ENCODE peak calls at places on chromosomes 13 and 19, in four cellular contexts. T, X, K and E are unnamed samples. For H3K36me3, the result is how much of the 10 kb centered on the place peaks cover.

GRCh38 chr19:5360003-5360820 is 19.6 kb upstream of the PTPRS start:
- DNase-seq in T (no peak), X (peak), K (no peak), E (no peak)

GRCh38 chr13:58953638-58954037 is 1210.1 kb downstream of the DIAPH3 start:
- DNase-seq in T (no peak), X (peak), K (no peak), E (no peak)

GRCh38 chr19:12331211-12331941 is 2.1 kb downstream of the ZNF563 start:
- DNase-seq in T (no peak), X (no peak), K (no peak), E (peak)

GRCh38 chr13:42985312-42986175 is 6.5 kb downstream of the EPSTI1 start:
- DNase-seq in T (no peak), X (no peak), K (no peak), E (no peak)

GRCh38 chr13:80276371-80277289 is 64.3 kb downstream of the SPRY2 start:
- DNase-seq in T (no peak), X (peak), K (no peak), E (no peak)

GRCh38 chr13:49976314-49977258 is 20.3 kb upstream of the TRIM13 start:
- DNase-seq in T (peak), X (peak), K (peak), E (peak)

GRCh38 chr13:36261976-36262375 is 35.6 kb downstream of the CCDC169 start:
- DNase-seq in T (no peak), X (no peak), K (no peak), E (no peak)

GRCh38 chr19:54875506-54875905 is 1.5 kb downstream of the FCAR start:
- DNase-seq in T (no peak), X (no peak), K (no peak), E (no peak)

GRCh38 chr19:4108767-4109625 is 14.9 kb downstream of the MAP2K2 start:
- DNase-seq in T (no peak), X (no peak), K (no peak), E (no peak)

GRCh38 chr19:38145627-38146026 is 78.4 kb downstream of the DPF1 start:
- DNase-seq in T (no peak), X (no peak), K (no peak), E (peak)

GRCh38 chr13:23705578-23705977 is 135.4 kb downstream of the TNFRSF19 start:
- DNase-seq in T (no peak), X (no peak), K (no peak), E (no peak)

GRCh38 chr13:33150146-33150545 is 133.9 kb downstream of the KL start:
- DNase-seq in T (no peak), X (no peak), K (no peak), E (no peak)

GRCh38 chr13:106721599-106721998 is 153.7 kb upstream of the ARGLU1 start:
- DNase-seq in T (no peak), X (no peak), K (no peak), E (no peak)

GRCh38 chr19:46513461-46514236 is 18.0 kb upstream of the PNMA8B start:
- DNase-seq in T (peak), X (peak), K (peak), E (peak)

GRCh38 chr13:55761986-55762385 is 1378.7 kb upstream of the PRR20A start:
- DNase-seq in T (no peak), X (no peak), K (no peak), E (no peak)

DNA sequence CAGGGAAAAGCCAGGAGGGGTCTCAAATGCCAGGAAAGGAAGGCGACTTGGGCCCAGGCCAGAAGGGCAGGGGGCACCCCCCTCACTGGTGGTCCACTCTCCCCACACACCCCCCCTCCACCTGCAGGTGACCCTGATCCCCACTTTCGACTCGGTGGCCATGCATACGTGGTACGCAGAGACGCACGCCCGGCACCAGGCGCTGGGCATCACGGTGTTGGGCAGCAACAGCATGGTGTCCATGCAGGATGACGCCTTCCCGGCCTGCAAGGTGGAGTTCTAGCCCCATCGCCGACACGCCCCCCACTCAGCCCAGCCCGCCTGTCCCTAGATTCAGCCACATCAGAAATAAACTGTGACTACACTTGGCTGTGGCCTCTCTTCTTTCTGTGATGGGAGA is 14.9 kb downstream of the MAP1S start:
- DNase-seq in T (no peak), X (no peak), K (no peak), E (no peak)
- H3K36me3 ChIP-seq in T (under half), X (under half), K (under half), E (under half)

GRCh38 chr19:52691737-52692136 is 43.1 kb downstream of the ZNF611 start:
- DNase-seq in T (no peak), X (no peak), K (no peak), E (no peak)
- TF ChIP-seq CTCF in T (no peak), X (no peak), K (no peak), E (no peak)

GRCh38 chr19:36081385-36081784 is 26.7 kb downstream of the WDR62 start:
- DNase-seq in T (no peak), X (no peak), K (no peak), E (no peak)

GRCh38 chr19:36082916-36083315 is 28.0 kb upstream of the OVOL3 start:
- DNase-seq in T (no peak), X (no peak), K (no peak), E (no peak)

GRCh38 chr19:36079389-36079788 is 24.7 kb downstream of the WDR62 start:
- DNase-seq in T (no peak), X (no peak), K (no peak), E (no peak)

GRCh38 chr19:36084231-36085009 is 26.5 kb upstream of the OVOL3 start:
- DNase-seq in T (no peak), X (no peak), K (no peak), E (no peak)

GRCh38 chr19:36081894-36082293 is 27.2 kb downstream of the WDR62 start:
- DNase-seq in T (no peak), X (no peak), K (no peak), E (no peak)
- H3K36me3 ChIP-seq in T (under half), X (under half), K (under half), E (under half)

GRCh38 chr13:65638572-65639168 is 1591.5 kb downstream of the PCDH9 start:
- DNase-seq in T (no peak), X (peak), K (no peak), E (peak)
- TF ChIP-seq CTCF in T (no peak), X (peak), K (peak), E (peak)

GRCh38 chr19:49616945-49617344 is 23.0 kb downstream of the RRAS start:
- DNase-seq in T (no peak), X (no peak), K (no peak), E (no peak)
- H3K36me3 ChIP-seq in T (under half), X (under half), K (under half), E (under half)

GRCh38 chr19:33245948-33246728 is 20.5 kb upstream of the SLC7A10 start:
- DNase-seq in T (no peak), X (no peak), K (no peak), E (no peak)
- TF ChIP-seq CTCF in T (no peak), X (no peak), K (peak), E (peak)

DNA sequence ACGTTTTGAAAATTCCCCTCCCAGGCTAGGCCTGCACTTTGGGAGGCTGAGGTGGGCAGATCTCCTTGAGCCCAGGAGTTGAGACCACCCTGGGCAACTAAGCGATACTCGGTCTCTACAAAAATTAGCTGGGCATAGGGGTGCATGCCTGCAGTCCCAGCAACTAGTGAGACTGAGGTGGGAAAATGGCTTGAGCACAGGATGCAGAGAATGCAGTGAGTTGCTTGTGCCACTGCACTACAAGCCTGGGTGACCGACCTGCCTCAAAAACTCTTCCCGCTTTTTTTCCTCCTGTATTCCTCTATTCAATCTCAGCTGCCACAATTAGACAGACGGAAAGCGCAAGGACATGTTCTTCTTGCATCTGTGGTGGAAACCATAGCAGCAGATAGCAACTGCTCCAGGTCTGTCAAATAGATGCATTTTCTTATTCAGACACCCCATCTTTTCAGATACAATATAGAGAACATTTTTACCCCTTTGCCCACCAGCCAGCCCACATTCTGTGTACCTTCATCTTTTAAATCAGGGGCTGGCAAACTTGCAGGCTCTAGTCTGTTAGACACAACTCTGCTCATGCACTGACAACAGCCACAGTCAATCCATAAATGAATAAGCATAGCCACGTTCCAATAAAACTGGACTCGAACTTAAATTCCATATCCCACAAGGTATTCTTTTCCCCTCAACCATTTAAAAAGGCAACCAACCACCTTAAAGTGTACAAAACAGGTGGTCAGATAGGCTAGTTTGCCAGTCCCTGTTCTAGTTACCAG is 4.8 kb downstream of the TPT1 start:
- DNase-seq in T (no peak), X (no peak), K (no peak), E (no peak)
- H3K36me3 ChIP-seq in T (under half), X (half or more), K (under half), E (under half)

GRCh38 chr19:3094638-3095374 is 644 bp downstream of the GNA11 start:
- DNase-seq in T (no peak), X (no peak), K (no peak), E (no peak)
- TF ChIP-seq CTCF in T (no peak), X (no peak), K (no peak), E (no peak)